ENCODE peak calls at places on chromosomes 11 and 22, in six cellular contexts. L, M, U, W, A and I are unnamed samples.

GRCh38 chr11:130315354-130315970 is 745 bp upstream of the ZBTB44 start:
- DNase-seq in A (peak), M (peak), W (no peak), U (peak), L (peak), I (no peak)

GRCh38 chr22:20479612-20480196 is 15.9 kb downstream of the KLHL22 start:
- DNase-seq in L (no peak), W (no peak), A (no peak), M (no peak), U (no peak), I (no peak)

GRCh38 chr11:41845066-41845465 is 385.6 kb upstream of the LRRC4C start:
- DNase-seq in W (no peak), U (no peak), L (no peak), M (no peak), A (no peak), I (no peak)

GRCh38 chr11:77069969-77070582 is 3.3 kb downstream of the CAPN5 start:
- DNase-seq in L (no peak), A (no peak), U (no peak), M (no peak), W (no peak), I (no peak)

GRCh38 chr11:2190670-2191471 is 19.3 kb upstream of the TH start:
- DNase-seq in L (no peak), U (no peak), A (no peak), M (no peak), W (no peak), I (no peak)

GRCh38 chr11:28606930-28607329 is 498.7 kb downstream of the METTL15 start:
- DNase-seq in M (no peak), A (no peak), L (peak), W (peak), U (no peak), I (no peak)

GRCh38 chr11:94563176-94563847 is 3.9 kb upstream of the PIWIL4 start:
- DNase-seq in A (no peak), W (peak), M (no peak), U (no peak), L (no peak), I (no peak)

GRCh38 chr22:31082606-31083376 is 1.7 kb downstream of the SMTN start:
- DNase-seq in A (peak), W (no peak), U (peak), M (peak), L (peak), I (peak)

GRCh38 chr11:20033806-20034205 is 126.5 kb downstream of the DBX1 start:
- DNase-seq in M (no peak), U (no peak), A (no peak), W (no peak), L (no peak), I (no peak)

GRCh38 chr22:50281957-50282356 is 11.8 kb upstream of the MAPK11 start:
- DNase-seq in M (peak), W (no peak), L (no peak), U (no peak), A (no peak), I (no peak)

GRCh38 chr22:47094861-47095330 is 332.4 kb downstream of the TBC1D22A start:
- DNase-seq in M (no peak), L (no peak), U (no peak), A (no peak), W (no peak), I (no peak)

GRCh38 chr11:45023065-45023365 is 72.3 kb upstream of the TP53I11 start:
- DNase-seq in L (no peak), A (no peak), U (no peak), M (no peak), W (no peak), I (no peak)

GRCh38 chr11:45021001-45021400 is 70.3 kb upstream of the TP53I11 start:
- DNase-seq in L (no peak), M (no peak), A (no peak), U (peak), W (no peak), I (no peak)

GRCh38 chr11:45024357-45024756 is 73.7 kb upstream of the TP53I11 start:
- DNase-seq in M (no peak), U (no peak), L (no peak), W (no peak), A (no peak), I (no peak)

GRCh38 chr11:45022294-45023064 is 71.8 kb upstream of the TP53I11 start:
- DNase-seq in M (no peak), L (no peak), W (no peak), A (no peak), U (no peak), I (no peak)

DNA sequence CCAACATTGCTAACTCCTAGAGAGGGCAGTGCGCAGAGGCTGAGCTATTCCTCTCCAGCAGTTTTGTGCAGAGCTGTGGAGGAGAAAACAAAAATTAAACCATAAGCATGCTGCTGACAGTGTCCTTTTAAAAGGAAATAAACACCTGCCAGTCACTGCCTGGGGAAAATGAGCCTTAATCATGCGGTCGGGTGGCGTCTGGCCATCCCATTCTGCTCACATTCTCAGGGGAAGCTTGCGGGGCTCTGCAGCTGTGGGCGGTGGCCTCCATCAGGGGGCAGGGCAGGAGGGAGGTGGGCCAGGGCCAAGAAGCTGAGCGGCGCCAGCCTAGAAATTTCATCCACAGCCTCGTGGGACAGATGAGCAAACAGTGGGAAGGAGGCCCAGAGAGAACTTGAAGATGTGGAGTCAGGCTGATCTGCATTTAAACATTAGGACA is 71.0 kb upstream of the TP53I11 start:
- DNase-seq in M (no peak), L (peak), A (peak), U (no peak), W (no peak), I (peak)
- TF ChIP-seq CTCF in M (no peak), L (no peak), A (no peak), U (no peak), W (no peak), I (no peak)

GRCh38 chr11:133595998-133596590 is 63.8 kb upstream of the OPCML start:
- DNase-seq in A (no peak), L (no peak), W (no peak), M (no peak), U (no peak), I (no peak)

GRCh38 chr11:133600876-133601275 is 68.6 kb upstream of the OPCML start:
- DNase-seq in W (no peak), M (no peak), U (no peak), L (no peak), A (no peak), I (no peak)

GRCh38 chr11:133597236-133597635 is 64.9 kb upstream of the OPCML start:
- DNase-seq in W (no peak), A (no peak), U (no peak), M (no peak), L (no peak), I (no peak)

GRCh38 chr11:133598879-133599278 is 66.6 kb upstream of the OPCML start:
- DNase-seq in W (no peak), L (no peak), M (no peak), A (no peak), U (no peak), I (no peak)
- TF ChIP-seq CTCF in W (no peak), L (no peak), M (no peak), A (no peak), U (no peak), I (no peak)

DNA sequence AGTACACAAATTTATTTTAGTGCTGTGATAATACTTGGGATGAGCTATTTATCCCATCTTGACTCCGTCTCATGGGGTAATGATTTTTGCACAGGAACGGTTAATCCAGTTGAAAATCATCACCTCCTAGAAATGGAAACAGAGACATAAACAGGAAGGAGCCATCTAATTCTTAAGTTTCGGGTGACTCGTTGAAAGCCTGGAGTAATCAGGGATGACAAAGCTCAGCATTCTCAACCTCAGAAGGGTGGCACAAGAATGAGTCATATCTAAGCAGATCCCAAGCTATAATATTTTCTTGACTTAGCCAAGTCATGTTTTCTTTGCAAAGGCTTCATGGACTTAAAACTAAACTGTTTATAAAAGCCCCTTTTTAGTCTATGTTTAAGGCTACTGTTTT is 280.8 kb upstream of the CCDC90B start:
- DNase-seq in L (no peak), M (no peak), U (no peak), W (peak), A (no peak), I (no peak)
- TF ChIP-seq CTCF in L (no peak), M (no peak), U (no peak), W (no peak), A (no peak), I (no peak)

GRCh38 chr11:73596547-73596946 is 1.4 kb downstream of the FAM168A start:
- DNase-seq in M (no peak), L (no peak), U (no peak), W (no peak), A (no peak), I (no peak)

GRCh38 chr11:73598719-73599379 is 937 bp upstream of the FAM168A start:
- DNase-seq in M (no peak), U (no peak), L (no peak), W (no peak), A (no peak), I (no peak)

GRCh38 chr11:73592640-73593039 is 5.3 kb downstream of the FAM168A start:
- DNase-seq in U (no peak), A (no peak), L (no peak), W (no peak), M (no peak), I (no peak)

GRCh38 chr11:73597340-73597955 is 464 bp downstream of the FAM168A start:
- DNase-seq in A (no peak), W (no peak), L (no peak), M (no peak), U (no peak), I (no peak)

GRCh38 chr11:73597956-73598718 is at the start of gene FAM168A:
- DNase-seq in A (peak), U (peak), L (peak), M (peak), W (peak), I (peak)
- TF ChIP-seq CTCF in A (no peak), U (no peak), L (no peak), M (no peak), W (no peak), I (no peak)